ENCODE peak calls at places on chromosomes 5 and 9, in six cellular contexts. L, M, J, R, I and W are unnamed samples.
A peak's percentile ranks its signal among the peaks of the same experiment; 100 is the strongest.

GRCh38 chr9:9004844-9005243 is 1205.3 kb upstream of the DMAC1 start:
- DNase-seq in L (no peak), M (no peak), J (no peak), R (peak; percentile 17), I (no peak), W (no peak)

GRCh38 chr5:132639706-132640130 is 18.3 kb upstream of the IL13 start:
- DNase-seq in L (no peak), M (no peak), J (no peak), R (no peak), I (no peak), W (no peak)

GRCh38 chr9:129273136-129273895 is 95.3 kb upstream of the IER5L start:
- DNase-seq in L (no peak), M (no peak), J (no peak), R (no peak), I (peak; percentile 4), W (no peak)

GRCh38 chr5:122401991-122402710 is 90.1 kb downstream of the SNCAIP start:
- DNase-seq in L (no peak), M (no peak), J (no peak), R (no peak), I (no peak), W (no peak)

GRCh38 chr5:75536147-75536546 is 24.5 kb downstream of the POLK start:
- DNase-seq in L (no peak), M (no peak), J (no peak), R (no peak), I (no peak), W (no peak)

GRCh38 chr5:137649228-137649890 is 86.5 kb downstream of the KLHL3 start:
- DNase-seq in L (peak; percentile 81), M (no peak), J (no peak), R (peak; percentile 52), I (no peak), W (no peak)

GRCh38 chr9:117412006-117412715 is 2.7 kb downstream of the ASTN2 start:
- DNase-seq in L (no peak), M (no peak), J (no peak), R (no peak), I (no peak), W (no peak)

GRCh38 chr5:53167836-53168235 is 58.3 kb upstream of the MOCS2 start:
- DNase-seq in L (peak; percentile 79), M (no peak), J (no peak), R (no peak), I (peak; percentile 73), W (peak; percentile 49)

GRCh38 chr9:71681708-71682268 is 86.5 kb downstream of the CEMIP2 start:
- DNase-seq in L (peak; percentile 61), M (peak; percentile 59), J (no peak), R (peak; percentile 59), I (no peak), W (no peak)

GRCh38 chr5:160330212-160330611 is 17.8 kb upstream of the CCNJL start:
- DNase-seq in L (no peak), M (no peak), J (no peak), R (no peak), I (no peak), W (no peak)

GRCh38 chr9:86944974-86945867 is 2.1 kb downstream of the GAS1 start:
- DNase-seq in L (peak; percentile 58), M (no peak), J (no peak), R (peak; percentile 30), I (peak; percentile 50), W (peak; percentile 41)

GRCh38 chr5:178244566-178244965 is 12.0 kb upstream of the PHYKPL start:
- DNase-seq in L (peak; percentile 20), M (no peak), J (no peak), R (no peak), I (no peak), W (no peak)

GRCh38 chr5:155729684-155730059 is 597.3 kb upstream of the SGCD start:
- DNase-seq in L (no peak), M (no peak), J (no peak), R (peak; percentile 44), I (peak; percentile 75), W (no peak)

GRCh38 chr5:141430332-141431113 is at the start of gene PCDHGA12:
- DNase-seq in L (peak; percentile 96), M (no peak), J (no peak), R (no peak), I (peak; percentile 82), W (no peak)

GRCh38 chr5:41670216-41670615 is 159.8 kb upstream of the PLCXD3 start:
- DNase-seq in L (no peak), M (no peak), J (no peak), R (no peak), I (no peak), W (no peak)

DNA sequence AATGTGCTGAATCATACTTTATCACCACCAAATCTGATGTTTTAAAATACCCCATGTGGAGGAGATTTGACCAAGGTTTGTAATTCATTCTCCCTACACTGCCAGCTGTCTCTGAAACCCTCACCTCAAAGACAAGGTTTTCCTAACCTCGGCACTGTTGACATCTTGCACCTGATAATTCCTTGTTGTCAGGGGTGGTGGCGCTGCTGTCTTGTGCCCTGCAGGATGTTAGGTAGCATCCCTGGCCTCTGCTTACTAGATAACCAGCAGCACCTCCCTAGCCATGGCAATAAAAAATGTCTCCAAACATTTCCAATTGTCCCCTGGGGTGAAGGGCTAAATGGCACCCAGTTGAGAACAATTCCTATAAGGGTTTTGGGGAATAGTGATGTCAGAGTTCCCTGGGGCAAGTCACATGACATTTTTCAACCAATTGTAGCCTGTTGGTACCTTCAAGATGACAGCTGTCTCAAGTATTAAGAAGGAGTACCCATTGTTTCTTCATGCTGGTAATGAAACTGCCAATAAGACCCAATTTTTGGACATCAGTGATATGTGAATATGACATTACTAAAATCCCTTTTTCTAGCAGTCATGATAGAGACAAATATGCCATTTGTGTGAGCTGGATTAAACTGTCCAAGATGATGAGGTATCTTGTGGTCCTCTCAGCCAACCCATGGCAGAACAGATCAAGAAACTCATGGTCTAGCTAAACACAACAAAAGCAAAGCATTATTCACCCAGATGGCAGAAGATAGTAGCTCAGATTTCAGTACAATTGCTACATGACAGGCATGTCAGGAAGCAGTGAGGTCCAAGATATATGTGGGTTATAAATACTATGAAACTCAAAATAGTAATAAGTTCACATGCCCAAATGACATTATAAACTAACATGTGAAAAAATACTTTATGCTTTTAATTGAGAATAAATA is 160.7 kb upstream of the PLCXD3 start:
- DNase-seq in L (no peak), M (no peak), J (no peak), R (no peak), I (no peak), W (no peak)
- TF ChIP-seq CTCF in L (no peak), M (no peak), J (no peak), R (no peak), I (no peak), W (no peak)

DNA sequence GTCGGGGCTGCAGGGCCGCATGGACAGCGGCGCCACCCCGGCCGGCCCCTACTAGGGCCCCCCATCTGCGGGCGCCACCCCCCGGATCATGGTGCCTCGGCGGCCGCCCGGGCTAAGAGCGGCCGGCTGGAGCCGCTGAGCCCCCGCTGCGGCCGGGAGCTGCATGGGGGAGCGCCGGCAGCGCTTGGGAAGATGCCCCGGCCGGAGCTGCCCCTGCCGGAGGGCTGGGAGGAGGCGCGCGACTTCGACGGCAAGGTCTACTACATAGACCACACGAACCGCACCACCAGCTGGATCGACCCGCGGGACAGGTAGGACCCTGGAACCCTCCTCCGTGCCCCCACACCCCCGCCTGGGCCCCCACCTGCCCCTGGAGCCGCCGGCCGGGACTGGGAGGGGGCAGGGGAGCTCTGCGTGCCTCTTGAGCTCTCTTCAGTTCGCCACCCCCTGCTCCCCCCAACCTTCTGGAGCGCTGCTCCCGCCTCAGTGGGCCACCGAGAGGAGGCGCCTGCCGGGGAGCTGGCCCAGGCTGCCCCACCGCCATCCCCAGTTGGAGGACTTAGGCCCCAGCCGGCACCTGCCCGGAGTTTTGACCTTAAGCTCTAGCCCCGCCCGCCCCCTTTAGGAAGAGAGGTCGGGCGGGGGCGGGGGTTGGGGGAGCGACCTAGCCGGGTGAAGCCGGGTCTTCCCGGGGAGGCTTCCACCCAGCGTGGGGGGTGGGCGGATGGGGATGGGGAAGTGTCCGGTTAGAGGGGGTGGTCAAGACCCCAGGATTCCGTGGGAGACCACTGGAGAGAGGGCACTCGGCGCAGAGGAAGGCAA is 727 bp downstream of the WWC1 start:
- DNase-seq in L (peak; percentile 19), M (no peak), J (no peak), R (no peak), I (peak; percentile 45), W (peak; percentile 53)
- TF ChIP-seq CTCF in L (no peak), M (no peak), J (no peak), R (no peak), I (no peak), W (no peak)

DNA sequence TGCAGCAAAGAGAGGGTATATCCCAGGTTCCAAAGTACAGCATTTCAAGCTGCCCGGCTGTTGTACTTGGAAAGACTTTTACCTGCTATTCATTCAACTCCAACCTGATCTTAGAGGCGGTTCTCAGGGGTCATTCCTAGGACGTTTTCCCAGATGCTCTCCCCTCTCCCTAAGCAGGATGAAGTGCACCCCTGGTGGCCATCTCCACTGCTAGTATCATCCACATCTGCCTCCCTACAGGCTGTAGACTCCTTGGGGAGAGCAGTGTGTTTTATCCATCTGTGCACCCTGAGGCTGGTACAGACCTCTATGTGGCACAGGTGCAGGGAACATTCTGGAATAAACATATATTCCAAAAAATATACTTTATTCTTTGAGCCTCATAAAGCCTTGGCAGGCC is 56.8 kb downstream of the PTPN3 start:
- DNase-seq in L (no peak), M (no peak), J (no peak), R (no peak), I (no peak), W (no peak)
- TF ChIP-seq CTCF in L (peak; percentile 31), M (peak; percentile 41), J (no peak), R (no peak), I (no peak), W (no peak)

GRCh38 chr5:134374234-134374633 is 2.9 kb downstream of the UBE2B start:
- DNase-seq in L (no peak), M (no peak), J (no peak), R (no peak), I (no peak), W (no peak)

GRCh38 chr5:134370306-134370870 is 981 bp upstream of the UBE2B start:
- DNase-seq in L (peak; percentile 5), M (no peak), J (no peak), R (no peak), I (no peak), W (no peak)

GRCh38 chr5:134370871-134371833 is at the start of gene UBE2B:
- DNase-seq in L (peak; percentile 100), M (peak; percentile 99), J (peak; percentile 96), R (peak; percentile 99), I (peak; percentile 98), W (peak; percentile 100)

DNA sequence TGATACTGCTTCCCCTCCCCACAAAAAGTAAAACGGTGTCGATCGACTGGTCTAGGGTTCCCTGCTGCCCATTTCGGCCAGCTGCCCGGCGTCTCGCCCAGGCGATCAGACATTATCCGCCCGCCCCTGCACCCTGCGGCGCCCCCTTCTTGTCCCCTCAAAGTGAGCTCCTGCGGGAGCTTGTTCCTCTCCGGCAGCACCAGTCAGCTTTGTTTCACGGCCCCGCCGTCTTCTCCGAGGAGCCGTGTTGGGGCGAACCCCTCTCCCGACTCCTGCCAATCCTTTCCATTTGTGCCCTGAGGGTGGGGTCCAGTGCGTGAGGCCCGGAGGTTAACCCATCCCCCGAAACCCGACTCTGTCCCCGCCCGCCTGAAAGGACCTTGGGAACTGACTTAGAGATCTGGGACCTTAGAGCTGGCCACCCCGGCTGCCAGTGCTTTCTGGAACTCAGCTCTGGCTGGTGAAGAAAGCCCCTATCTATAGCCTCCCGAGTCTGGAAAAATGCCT is 518 bp downstream of the UBE2B start:
- DNase-seq in L (peak; percentile 56), M (no peak), J (no peak), R (peak; percentile 91), I (peak; percentile 92), W (peak; percentile 83)
- TF ChIP-seq CTCF in L (peak; percentile 1), M (no peak), J (no peak), R (no peak), I (no peak), W (no peak)